ENCODE peak calls at places on chromosomes 11 and 22, in five cellular contexts. D is EL; Q is stimulated activated CD4-positive, alpha-beta T cell treated with anti-CD3 and anti-CD28 coated beads, Interleukin-12 subunit alpha, Interleukin-12 subunit beta, amount 100 ng/mL, for 4 hours; N is spleen; V is fibroblast of the aortic adventitia. S is an unnamed sample.

GRCh38 chr11:68750197-68750987 is 928 bp downstream of the TESMIN start:
- DNase-seq in D (no peak), N (peak; percentile 85), V (no peak), Q (peak; percentile 12), S (no peak)

GRCh38 chr11:95586681-95587080 is 202.9 kb downstream of the FAM76B start:
- DNase-seq in D (no peak), N (no peak), V (no peak), Q (no peak), S (no peak)

GRCh38 chr11:280762-281485 is 2.7 kb downstream of the NLRP6 start:
- DNase-seq in D (no peak), N (peak; percentile 92), Q (peak; percentile 39), V (no peak), S (no peak)

GRCh38 chr11:60776167-60776566 is 9.0 kb upstream of the MS4A10 start:
- DNase-seq in V (no peak), Q (no peak), D (no peak), N (peak; percentile 43), S (no peak)

GRCh38 chr22:44701824-44702478 is at the start of gene PRR5:
- DNase-seq in N (peak; percentile 97), Q (peak; percentile 71), V (peak; percentile 84), D (peak; percentile 87), S (peak; percentile 87)

GRCh38 chr11:19864141-19865120 is 151.8 kb downstream of the NAV2 start:
- DNase-seq in Q (no peak), N (no peak), D (no peak), V (peak; percentile 25), S (peak; percentile 10)

GRCh38 chr11:93861808-93862207 is 11.4 kb upstream of the VSTM5 start:
- DNase-seq in N (no peak), V (peak; percentile 57), D (no peak), Q (no peak), S (no peak)

GRCh38 chr22:44891791-44892190 is 118.0 kb downstream of the PHF21B start:
- DNase-seq in Q (no peak), D (no peak), N (peak; percentile 46), V (no peak), S (no peak)

GRCh38 chr11:70828498-70829159 is 423.7 kb downstream of the SHANK2 start:
- DNase-seq in D (no peak), N (no peak), V (no peak), Q (no peak), S (no peak)

GRCh38 chr11:69010964-69011623 is 2.0 kb downstream of the MRGPRF start:
- DNase-seq in D (peak; percentile 91), V (peak; percentile 77), N (peak; percentile 74), Q (peak; percentile 34), S (peak; percentile 85)

GRCh38 chr22:24059793-24060192 is 48.7 kb downstream of the CABIN1 start:
- DNase-seq in Q (no peak), V (no peak), N (no peak), D (no peak), S (no peak)

GRCh38 chr11:123057604-123058305 is 4.2 kb downstream of the HSPA8 start:
- DNase-seq in V (no peak), D (peak; percentile 27), Q (no peak), N (no peak), S (peak; percentile 16)

GRCh38 chr11:123437236-123437979 is 7.3 kb downstream of the GRAMD1B start:
- DNase-seq in D (no peak), N (no peak), V (no peak), Q (no peak), S (no peak)

GRCh38 chr11:86119062-86119461 is 50.2 kb upstream of the PICALM start:
- DNase-seq in V (peak; percentile 21), Q (no peak), D (no peak), N (no peak), S (peak; percentile 80)

GRCh38 chr22:36586250-36586649 is 57.3 kb upstream of the EIF3D start:
- DNase-seq in D (no peak), Q (no peak), V (no peak), N (no peak), S (no peak)

GRCh38 chr11:26048271-26048670 is 283.7 kb upstream of the ANO3 start:
- DNase-seq in Q (no peak), N (no peak), D (no peak), V (no peak), S (no peak)

GRCh38 chr22:30460147-30460546 is 11.7 kb downstream of the SEC14L3 start:
- DNase-seq in N (no peak), D (no peak), V (no peak), Q (no peak), S (no peak)

GRCh38 chr11:100942016-100942415 is 187.6 kb downstream of the PGR start:
- DNase-seq in V (no peak), D (peak; percentile 17), Q (no peak), N (no peak), S (no peak)

GRCh38 chr11:33089776-33090175 is 50.4 kb downstream of the TCP11L1 start:
- DNase-seq in D (no peak), N (no peak), Q (no peak), V (peak; percentile 44), S (peak; percentile 55)

S was measured in kidney tubule cell.